ENCODE peak calls at places on chromosomes 16 and 17, in five cellular contexts. H is activated B cell treated with CpG ODN at 0.5 μM for 24 hours; W is activated CD4-positive, alpha-beta T cell treated with anti-CD3 and anti-CD28 coated beads, Interleukin-2, amount 50 U/mL, for 1 hour; C is T-helper 1 cell; V is AG08395. Y is an unnamed sample.

GRCh38 chr16:84741351-84741791 is 41.6 kb downstream of the USP10 start:
- DNase-seq in H (no peak), W (no peak), C (no peak), V (peak), Y (no peak)

GRCh38 chr16:54171855-54172537 is 114.6 kb downstream of the IRX3 start:
- DNase-seq in H (no peak), W (no peak), C (no peak), V (no peak), Y (peak)

GRCh38 chr17:42853597-42853967 is 2.6 kb downstream of the AOC3 start:
- DNase-seq in H (no peak), W (no peak), C (no peak), V (no peak), Y (no peak)

GRCh38 chr16:1299012-1299867 is 10.2 kb upstream of the UBE2I start:
- DNase-seq in H (no peak), W (no peak), C (no peak), V (no peak), Y (no peak)

GRCh38 chr17:56310780-56311179 is 157.5 kb downstream of the ANKFN1 start:
- DNase-seq in H (no peak), W (no peak), C (no peak), V (no peak), Y (no peak)

GRCh38 chr17:36977066-36977465 is 28.3 kb downstream of the AATF start:
- DNase-seq in H (no peak), W (no peak), C (no peak), V (no peak), Y (no peak)

GRCh38 chr17:40499551-40500189 is 1.8 kb downstream of the TNS4 start:
- DNase-seq in H (no peak), W (no peak), C (no peak), V (peak), Y (no peak)

GRCh38 chr17:33968350-33969044 is 286.6 kb upstream of the CCL2 start:
- DNase-seq in H (no peak), W (no peak), C (no peak), V (peak), Y (peak)

GRCh38 chr17:75242461-75243042 is 18.9 kb downstream of the GGA3 start:
- DNase-seq in H (peak), W (peak), C (peak), V (no peak), Y (no peak)

Y was measured in GDM1.